ENCODE peak calls at places on chromosome 3, in four cellular contexts. Z is LHCN-M2, G is fibroblast of the conjunctiva, R is Right ventricle myocardium superior. X is an unnamed sample.

GRCh38 chr3:22765679-22766078 is 437.4 kb upstream of the UBE2E2 start:
- DNase-seq in R (no peak), Z (no peak), G (no peak), X (no peak)

GRCh38 chr3:124861041-124861440 is 26.1 kb downstream of the ITGB5 start:
- DNase-seq in R (no peak), G (peak; percentile 18), Z (no peak), X (no peak)

GRCh38 chr3:52055537-52056351 is 627 bp downstream of the DUSP7 start:
- DNase-seq in R (peak; percentile 74), Z (peak; percentile 53), G (no peak), X (no peak)

GRCh38 chr3:30233924-30234666 is 372.3 kb upstream of the TGFBR2 start:
- DNase-seq in G (no peak), R (no peak), Z (no peak), X (no peak)

GRCh38 chr3:18446067-18446793 is 21.1 kb upstream of the SATB1 start:
- DNase-seq in G (no peak), R (no peak), Z (no peak), X (no peak)

GRCh38 chr3:143002083-143002712 is 828 bp downstream of the U2SURP start:
- DNase-seq in G (no peak), Z (peak; percentile 26), R (no peak), X (peak; percentile 34)

GRCh38 chr3:32480596-32480995 is 22.1 kb downstream of the CMTM6 start:
- DNase-seq in Z (no peak), G (peak; percentile 27), R (no peak), X (no peak)

GRCh38 chr3:46575577-46576222 is 9.6 kb upstream of the LRRC2 start:
- DNase-seq in Z (no peak), R (no peak), G (no peak), X (no peak)

GRCh38 chr3:31562525-31562924 is 29.8 kb downstream of the STT3B start:
- DNase-seq in Z (no peak), G (no peak), R (no peak), X (no peak)

GRCh38 chr3:11143476-11143875 is 10.8 kb upstream of the HRH1 start:
- DNase-seq in G (no peak), Z (peak; percentile 74), R (no peak), X (no peak)

GRCh38 chr3:150931710-150932109 is 26.5 kb upstream of the MINDY4B start:
- DNase-seq in R (no peak), G (no peak), Z (no peak), X (no peak)

GRCh38 chr3:122246214-122246613 is 62.7 kb downstream of the CASR start:
- DNase-seq in G (no peak), Z (no peak), R (no peak), X (no peak)